ENCODE peak calls at places on chromosomes 12 and 14, in five cellular contexts. F, P, T, S and O are unnamed samples.

GRCh38 chr12:57836442-57837375 is 9.8 kb downstream of the CTDSP2 start:
- DNase-seq in F (peak; percentile 41), P (peak; percentile 91), T (peak; percentile 69), S (peak; percentile 63), O (peak; percentile 46)

GRCh38 chr12:124428136-124428791 is 133.4 kb downstream of the RFLNA start:
- DNase-seq in F (no peak), P (no peak), T (no peak), S (no peak), O (peak; percentile 30)

GRCh38 chr12:54631988-54632728 is 2.5 kb downstream of the LACRT start:
- DNase-seq in F (no peak), P (no peak), T (no peak), S (no peak), O (no peak)

GRCh38 chr14:56120091-56120632 is 2.0 kb downstream of the PELI2 start:
- DNase-seq in F (no peak), P (peak; percentile 25), T (no peak), S (no peak), O (no peak)

GRCh38 chr12:85662209-85662607 is 174.0 kb downstream of the RASSF9 start:
- DNase-seq in F (no peak), P (no peak), T (no peak), S (no peak), O (no peak)

GRCh38 chr14:31435276-31435675 is 14.9 kb upstream of the HEATR5A start:
- DNase-seq in F (peak; percentile 77), P (no peak), T (no peak), S (no peak), O (no peak)

GRCh38 chr12:94805749-94806148 is 155.4 kb upstream of the TMCC3 start:
- DNase-seq in F (peak; percentile 14), P (no peak), T (no peak), S (no peak), O (no peak)

GRCh38 chr12:70553391-70553859 is 83.8 kb downstream of the PTPRB start:
- DNase-seq in F (no peak), P (no peak), T (no peak), S (no peak), O (no peak)

GRCh38 chr12:131852551-131853299 is 24.5 kb downstream of the MMP17 start:
- DNase-seq in F (no peak), P (peak; percentile 42), T (no peak), S (no peak), O (no peak)

GRCh38 chr14:95340201-95340697 is 20.5 kb upstream of the CLMN start:
- DNase-seq in F (no peak), P (no peak), T (no peak), S (no peak), O (no peak)

GRCh38 chr12:106030210-106031175 is 108.3 kb downstream of the NUAK1 start:
- DNase-seq in F (no peak), P (no peak), T (no peak), S (no peak), O (peak; percentile 82)

GRCh38 chr12:39571351-39571750 is 48.3 kb downstream of the ABCD2 start:
- DNase-seq in F (no peak), P (no peak), T (no peak), S (no peak), O (no peak)
- TF ChIP-seq CTCF in F (no peak), P (no peak), T (no peak), S (no peak), O (no peak)

GRCh38 chr14:54488318-54488645 is 498 bp downstream of the GMFB start:
- DNase-seq in F (no peak), P (no peak), T (no peak), S (no peak), O (no peak)
- TF ChIP-seq CTCF in F (no peak), P (no peak), T (no peak), S (no peak), O (no peak)

DNA sequence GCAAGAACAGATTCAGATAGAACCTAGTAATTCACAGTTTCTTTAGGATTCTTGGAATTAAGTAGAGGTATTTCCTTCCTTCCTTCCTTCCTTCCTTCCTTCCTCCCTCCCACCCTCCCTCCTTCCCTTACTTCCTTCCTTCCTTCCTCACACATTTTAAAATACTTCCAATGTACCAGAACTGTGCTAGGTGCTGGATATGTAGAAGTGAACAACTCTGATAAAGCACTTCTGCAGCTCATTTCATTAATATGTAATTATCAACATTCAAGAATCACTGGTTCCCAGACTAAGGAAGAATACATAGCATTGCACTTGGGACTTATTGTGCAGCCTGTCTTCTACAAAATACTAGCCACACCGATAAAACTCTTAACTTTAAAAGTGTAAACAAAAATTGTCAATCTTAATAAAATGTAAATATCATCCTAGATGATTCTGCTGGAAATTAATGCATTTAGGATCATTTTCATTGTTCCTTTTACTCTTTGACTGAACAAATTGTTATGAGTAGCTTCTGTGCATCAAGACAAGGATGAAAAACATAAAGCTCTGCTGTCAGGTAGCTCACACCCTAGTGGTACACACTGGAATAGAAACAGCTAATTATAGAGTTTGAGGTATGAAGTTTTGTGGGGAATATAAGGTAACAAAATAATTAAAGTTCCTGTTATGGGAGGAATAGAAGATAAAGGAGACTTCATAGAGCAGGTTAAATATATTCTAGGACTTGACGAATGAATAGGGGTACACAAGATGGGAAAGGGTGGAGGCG is 99.9 kb upstream of the MYF6 start:
- DNase-seq in F (no peak), P (no peak), T (no peak), S (no peak), O (no peak)
- TF ChIP-seq CTCF in F (no peak), P (no peak), T (no peak), S (no peak), O (peak; percentile 15)

DNA sequence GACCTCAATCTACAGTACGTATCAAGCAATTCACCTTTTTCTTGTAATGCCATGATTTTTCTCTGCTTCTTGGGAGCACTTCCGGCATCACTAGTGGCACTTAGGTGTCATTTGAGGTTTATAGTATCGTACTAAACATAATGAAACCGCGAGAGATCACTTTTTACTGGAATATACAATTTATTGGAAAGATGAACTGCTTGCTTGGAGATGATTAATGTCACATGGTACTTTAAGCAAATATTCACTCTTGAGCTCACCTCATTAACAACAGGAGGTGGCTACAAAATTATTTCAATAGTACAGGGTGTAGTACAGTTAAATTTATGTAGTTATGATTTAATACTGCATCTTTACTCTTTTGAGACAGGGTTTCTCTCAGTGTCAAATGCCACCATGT is 11.5 kb downstream of the FUT8 start:
- DNase-seq in F (no peak), P (no peak), T (no peak), S (no peak), O (no peak)
- TF ChIP-seq CTCF in F (no peak), P (no peak), T (no peak), S (no peak), O (no peak)

GRCh38 chr12:1644523-1645438 is 15.8 kb downstream of the WNT5B start:
- DNase-seq in F (peak; percentile 51), P (no peak), T (peak; percentile 65), S (no peak), O (peak; percentile 55)
- TF ChIP-seq CTCF in F (no peak), P (no peak), T (no peak), S (no peak), O (no peak)